ENCODE peak calls at places on chromosomes 1 and 21, in five cellular contexts. C is NCI-H2107; P is activated CD8-positive, alpha-beta memory T cell treated with anti-CD3 and anti-CD28 coated beads for 24 hours; K is activated naive CD8-positive, alpha-beta T cell treated with anti-CD3 and anti-CD28 coated beads for 36 hours; R is ACHN. H is an unnamed sample.

GRCh38 chr1:232184561-232185530 is 445.1 kb downstream of the SIPA1L2 start:
- DNase-seq in C (no peak), P (no peak), K (no peak), R (no peak), H (peak)

GRCh38 chr1:83882906-83883305 is 116.0 kb downstream of the TTLL7 start:
- DNase-seq in C (peak), P (no peak), K (no peak), R (peak), H (no peak)

GRCh38 chr21:45769239-45769758 is 125.8 kb downstream of the PCBP3 start:
- DNase-seq in C (no peak), P (peak), K (peak), R (no peak), H (no peak)

GRCh38 chr1:178540646-178541045 is 27.7 kb downstream of the TEX35 start:
- DNase-seq in C (no peak), P (no peak), K (no peak), R (peak), H (peak)

GRCh38 chr1:46485564-46486431 is 3.8 kb upstream of the DMBX1 start:
- DNase-seq in C (no peak), P (no peak), K (no peak), R (no peak), H (no peak)

GRCh38 chr1:83832194-83832593 is 166.7 kb downstream of the TTLL7 start:
- DNase-seq in C (no peak), P (no peak), K (no peak), R (no peak), H (no peak)

GRCh38 chr21:39016740-39017315 is 166.4 kb downstream of the PSMG1 start:
- DNase-seq in C (no peak), P (no peak), K (no peak), R (no peak), H (no peak)

GRCh38 chr1:181412746-181413145 is 70.6 kb upstream of the CACNA1E start:
- DNase-seq in C (no peak), P (no peak), K (no peak), R (no peak), H (no peak)

GRCh38 chr1:109267743-109268300 is 15.1 kb downstream of the PSRC1 start:
- DNase-seq in C (no peak), P (no peak), K (no peak), R (no peak), H (no peak)

GRCh38 chr1:156931553-156931952 is 11.1 kb downstream of the LRRC71 start:
- DNase-seq in C (no peak), P (no peak), K (no peak), R (no peak), H (no peak)

GRCh38 chr1:51607676-51608075 is 9.2 kb upstream of the OSBPL9 start:
- DNase-seq in C (no peak), P (no peak), K (no peak), R (no peak), H (no peak)

GRCh38 chr1:160219062-160219929 is 14.1 kb downstream of the PEA15 start:
- DNase-seq in C (peak), P (no peak), K (no peak), R (peak), H (no peak)